ENCODE peak calls at places on chromosomes 7 and 10, in nine cellular contexts. N is SK-N-SH; E is H1; J is HL-60; Y is CD8-positive, alpha-beta T cell; B is PC-9; I is colonic mucosa; U is right atrium auricular region; G is heart left ventricle. C is an unnamed sample. For H3K27me3, the result is how much of the 10 kb centered on the place peaks cover.

GRCh38 chr7:12638851-12639467 is 48.5 kb upstream of the ARL4A start:
- DNase-seq in N (peak), E (no peak), J (no peak), Y (no peak), B (peak), I (no peak), U (no peak), G (no peak), C (peak)

GRCh38 chr7:130492519-130493274 is 812 bp downstream of the MEST start:
- DNase-seq in N (peak), E (no peak), J (no peak), Y (no peak), B (no peak), I (no peak), U (no peak), G (no peak), C (no peak)

GRCh38 chr7:111650456-111650999 is 88.2 kb upstream of the IMMP2L start:
- DNase-seq in N (peak), E (no peak), J (no peak), Y (no peak), B (no peak), I (peak), U (no peak), G (no peak), C (peak)

GRCh38 chr7:27510550-27510949 is 152.1 kb downstream of the HIBADH start:
- DNase-seq in N (no peak), E (no peak), J (no peak), Y (no peak), B (no peak), I (no peak), U (no peak), G (no peak), C (no peak)

GRCh38 chr7:131774419-131775220 is 218.2 kb upstream of the PODXL start:
- DNase-seq in N (no peak), E (no peak), J (no peak), Y (no peak), B (no peak), I (no peak), U (no peak), G (no peak), C (peak)

GRCh38 chr10:29767958-29768357 is 133.2 kb upstream of the SVIL start:
- DNase-seq in N (no peak), E (no peak), J (no peak), Y (no peak), B (no peak), I (no peak), U (no peak), G (no peak), C (no peak)

GRCh38 chr10:86139066-86139657 is 227.4 kb downstream of the GRID1 start:
- DNase-seq in N (no peak), E (peak), J (peak), Y (no peak), B (no peak), I (no peak), U (no peak), G (no peak), C (no peak)

GRCh38 chr7:99127636-99128035 is 16.3 kb downstream of the SMURF1 start:
- DNase-seq in N (no peak), E (no peak), J (no peak), Y (no peak), B (no peak), I (no peak), U (no peak), G (no peak), C (peak)

GRCh38 chr7:78020874-78021249 is 222.3 kb downstream of the PHTF2 start:
- DNase-seq in N (no peak), E (no peak), J (no peak), Y (no peak), B (no peak), I (no peak), U (no peak), G (no peak), C (no peak)

GRCh38 chr7:78019457-78020130 is 221.0 kb downstream of the PHTF2 start:
- DNase-seq in N (peak), E (peak), J (peak), Y (peak), B (no peak), I (peak), U (peak), G (peak), C (peak)

GRCh38 chr7:78020131-78020873 is 221.7 kb downstream of the PHTF2 start:
- DNase-seq in N (peak), E (no peak), J (peak), Y (no peak), B (peak), I (peak), U (peak), G (peak), C (peak)

GRCh38 chr7:78017621-78018100 is 219.1 kb downstream of the PHTF2 start:
- DNase-seq in N (no peak), E (no peak), J (no peak), Y (no peak), B (no peak), I (no peak), U (no peak), G (no peak), C (no peak)

DNA sequence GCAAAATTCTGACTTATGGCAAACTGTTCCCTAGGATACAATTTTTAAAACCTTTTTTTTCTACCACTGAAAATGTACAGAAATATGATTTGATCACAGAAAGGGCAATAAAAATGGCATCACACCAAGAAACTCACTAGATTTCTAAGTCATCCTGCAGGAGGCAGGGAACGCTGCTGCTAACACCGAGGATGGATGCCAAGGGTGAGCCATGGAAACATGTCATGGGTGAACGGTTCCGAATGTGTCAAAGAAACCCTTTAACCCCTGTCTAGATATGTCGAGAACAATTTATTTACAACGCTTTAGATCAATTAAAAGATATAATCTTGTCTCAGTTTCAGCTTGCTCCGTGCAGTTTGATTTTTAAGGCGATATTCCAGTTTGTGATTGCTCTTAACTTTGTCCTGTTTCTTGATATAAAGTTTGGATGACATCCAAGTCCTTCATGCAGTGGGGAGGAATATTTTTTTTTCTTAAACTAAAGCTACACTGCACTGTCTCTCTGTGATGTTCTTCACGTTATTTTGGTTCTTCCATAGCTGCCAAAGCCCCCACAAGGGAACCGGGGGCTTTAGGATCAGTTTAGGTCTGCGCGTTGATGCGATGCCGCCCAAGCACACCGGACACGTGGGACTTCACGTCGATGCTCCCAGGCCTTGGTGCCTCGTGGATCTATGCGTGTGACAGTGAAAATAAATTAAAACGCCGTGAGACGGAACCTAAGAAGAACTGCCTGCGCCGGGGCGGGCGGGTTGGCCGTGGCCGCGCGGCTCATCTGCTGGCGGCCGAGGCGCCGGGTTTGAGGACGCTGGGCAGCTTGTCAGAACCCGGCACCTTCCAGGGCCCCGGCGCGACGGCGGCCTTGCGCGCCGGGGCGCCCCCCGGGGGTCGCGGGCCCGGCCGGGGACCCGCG is 220.2 kb downstream of the PHTF2 start:
- DNase-seq in N (peak), E (no peak), J (no peak), Y (no peak), B (no peak), I (peak), U (peak), G (peak), C (no peak)
- H3K4me3 ChIP-seq in N (peak), E (peak), J (peak), Y (no peak), B (peak), I (peak), U (peak), G (peak), C (peak)

GRCh38 chr10:22294694-22295093 is 21.5 kb upstream of the COMMD3 start:
- DNase-seq in N (no peak), E (no peak), J (no peak), Y (no peak), B (no peak), I (no peak), U (no peak), G (no peak), C (no peak)

DNA sequence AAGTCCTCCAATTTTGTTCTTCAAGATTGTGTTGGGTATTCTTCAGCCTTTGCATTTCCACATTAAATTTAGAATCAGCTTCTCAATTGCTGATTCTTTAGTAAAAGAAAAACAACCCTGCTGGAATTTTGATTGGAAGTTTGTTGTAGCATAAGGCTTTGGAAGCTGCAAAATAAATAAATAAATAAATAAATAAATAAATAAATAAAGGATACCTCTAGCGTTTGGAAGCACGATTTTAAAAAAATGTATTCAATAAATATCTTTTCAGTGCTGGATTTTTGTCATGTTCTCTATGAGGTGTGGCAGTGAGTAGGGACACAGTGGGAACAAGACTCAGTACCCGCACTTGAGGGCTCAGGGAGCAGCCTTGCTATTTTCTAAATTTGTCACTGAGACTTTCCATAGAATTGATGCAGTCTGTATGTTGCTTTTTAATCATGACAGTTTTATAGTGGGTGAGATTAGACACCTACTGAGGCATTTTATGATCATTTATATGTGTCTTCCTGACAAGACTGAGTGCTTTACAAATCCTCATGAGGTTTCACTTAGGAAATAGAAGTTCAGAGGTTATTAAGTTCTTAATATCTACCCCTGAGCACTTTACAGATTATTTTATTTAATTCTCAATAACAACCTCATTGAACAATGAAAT is 22.3 kb upstream of the COMMD3 start:
- DNase-seq in N (no peak), E (no peak), J (no peak), Y (no peak), B (no peak), I (no peak), U (no peak), G (no peak), C (no peak)
- H3K27me3 ChIP-seq in N (under half), E (under half), J (under half), Y (under half), B (under half), I (under half), U (under half), G (under half), C (under half)

DNA sequence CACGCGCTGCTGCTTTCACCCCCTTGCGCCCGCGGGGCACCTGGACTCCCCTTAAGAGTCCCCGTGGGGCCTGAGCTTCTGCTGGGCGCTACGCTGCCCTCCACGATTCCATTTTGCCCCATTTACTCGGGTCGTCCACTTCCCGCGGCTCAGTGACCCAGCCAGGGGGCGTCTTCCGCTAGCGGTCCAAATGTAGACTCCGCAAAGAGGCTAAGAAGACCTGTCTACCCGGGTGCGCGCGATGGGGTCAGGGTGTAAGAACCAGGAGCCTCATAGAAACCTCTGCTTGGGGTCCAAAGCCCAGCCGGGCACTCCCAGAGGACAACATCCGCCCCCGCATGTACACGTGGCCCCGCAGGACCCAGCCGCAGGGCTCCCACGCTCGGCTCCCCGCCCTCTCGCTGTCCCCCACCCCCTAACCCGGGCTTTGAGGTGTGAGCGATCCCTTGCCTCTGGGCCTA is 5.2 kb upstream of the HMX2 start:
- DNase-seq in N (no peak), E (no peak), J (no peak), Y (no peak), B (no peak), I (no peak), U (no peak), G (no peak), C (no peak)
- TF ChIP-seq CTCF in N (no peak), E (no peak), J (no peak), Y (no peak), B (no peak), I (no peak), U (no peak), G (no peak), C (no peak)

GRCh38 chr7:124033093-124033806 is 383 bp upstream of the TMEM229A start:
- DNase-seq in N (peak), E (no peak), J (peak), Y (no peak), B (no peak), I (no peak), U (no peak), G (peak), C (no peak)
- H3K4me3 ChIP-seq in N (peak), E (peak), J (no peak), Y (no peak), B (no peak), I (peak), U (peak), G (peak), C (no peak)

DNA sequence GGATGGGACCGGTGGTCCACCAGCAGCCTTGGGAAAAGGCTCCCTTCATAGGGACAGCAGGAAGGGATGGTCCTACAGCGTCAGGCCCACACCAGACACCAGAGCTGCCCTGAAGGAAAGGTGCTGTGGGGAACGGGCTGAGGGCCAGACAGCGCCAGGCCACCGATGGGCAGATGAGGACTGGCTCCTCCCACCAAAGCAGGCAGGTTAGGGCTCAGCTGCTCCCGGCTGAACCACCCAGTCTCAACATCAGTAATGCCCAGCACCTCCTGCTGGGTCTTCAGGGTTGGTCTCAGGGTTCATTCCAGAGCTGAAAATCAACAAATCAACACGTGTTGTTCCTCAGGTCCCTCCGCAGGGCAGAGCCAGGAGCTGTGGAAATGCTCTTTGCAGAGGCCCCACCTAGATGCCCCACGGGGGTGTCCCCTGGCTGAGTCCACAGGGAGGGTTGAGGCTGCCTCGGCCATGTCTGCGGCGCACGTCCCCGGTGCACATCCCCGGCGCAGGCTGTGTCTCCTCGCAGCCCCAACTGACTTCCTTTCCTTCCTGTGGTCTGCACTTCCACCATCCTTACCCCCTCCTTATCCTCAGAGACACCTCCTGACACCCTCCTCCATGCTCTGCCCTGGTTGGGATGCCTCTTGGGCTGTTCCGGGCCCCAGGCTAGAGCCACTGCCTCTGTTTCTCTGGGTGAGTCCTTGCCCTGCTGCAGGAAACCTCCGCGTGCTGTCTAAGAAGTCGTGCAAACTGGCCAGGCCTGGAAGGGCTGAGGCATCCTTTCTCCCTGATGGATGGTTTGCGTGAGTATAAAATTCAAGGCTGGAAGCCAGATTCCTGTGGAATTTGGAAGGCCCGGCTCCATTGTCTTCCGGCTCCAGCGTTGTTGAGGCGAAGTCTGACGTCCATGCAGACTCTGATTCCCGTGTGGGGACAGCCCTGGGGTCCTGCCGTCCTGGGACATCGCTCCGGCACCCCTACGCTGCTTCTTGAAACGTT is 32.8 kb upstream of the CFAP46 start:
- DNase-seq in N (no peak), E (no peak), J (no peak), Y (no peak), B (no peak), I (no peak), U (no peak), G (no peak), C (no peak)
- H3K27me3 ChIP-seq in N (under half), E (under half), J (under half), Y (under half), B (half or more), I (under half), U (under half), G (half or more), C (under half)

DNA sequence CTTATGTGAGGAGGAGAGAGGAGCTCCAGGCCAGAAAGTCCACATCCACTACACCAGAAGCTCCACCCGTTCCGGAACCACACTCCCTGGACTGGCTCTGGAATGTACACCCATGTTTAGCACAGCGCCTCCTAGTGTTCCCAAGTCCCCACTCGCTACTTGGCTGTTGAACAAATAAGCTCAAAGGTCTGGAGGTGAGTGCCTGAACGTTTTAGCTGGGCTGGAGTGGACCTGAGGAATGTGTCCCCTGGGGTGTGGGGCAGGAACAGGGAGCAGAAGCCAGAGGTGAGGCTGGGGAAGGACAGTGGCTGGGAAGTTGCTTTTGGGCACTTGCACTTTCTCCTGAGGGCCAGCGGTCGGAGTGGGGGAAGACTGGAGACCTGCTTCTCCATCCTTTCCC is 164.1 kb upstream of the CDCA7L start:
- DNase-seq in N (peak), E (no peak), J (peak), Y (no peak), B (no peak), I (peak), U (no peak), G (no peak), C (peak)
- TF ChIP-seq CTCF in N (no peak), E (peak), J (peak), Y (no peak), B (no peak), I (no peak), U (no peak), G (no peak), C (peak)

GRCh38 chr7:90965211-90965610 is 299.0 kb upstream of the FZD1 start:
- DNase-seq in N (no peak), E (no peak), J (no peak), Y (no peak), B (no peak), I (no peak), U (no peak), G (no peak), C (peak)
- H3K4me3 ChIP-seq in N (no peak), E (no peak), J (no peak), Y (no peak), B (no peak), I (no peak), U (no peak), G (no peak), C (no peak)

GRCh38 chr10:116184448-116184794 is 88.6 kb downstream of the GFRA1 start:
- DNase-seq in N (no peak), E (no peak), J (no peak), Y (no peak), B (no peak), I (no peak), U (no peak), G (no peak), C (no peak)
- H3K27me3 ChIP-seq in N (under half), E (under half), J (under half), Y (under half), B (under half), I (under half), U (under half), G (under half), C (under half)

C was measured in bronchial epithelial cell.